ENCODE peak calls at places on chromosomes 13 and 19, in four cellular contexts. R is PC-9, Q is T-helper 17 cell, F is epithelial cell of esophagus. H is an unnamed sample.

GRCh38 chr19:3154957-3155736 is 19.3 kb downstream of the GNA15 start:
- DNase-seq in R (peak; percentile 55), Q (peak; percentile 74), F (peak; percentile 100), H (peak; percentile 84)

GRCh38 chr13:46759861-46760260 is 37.1 kb downstream of the ESD start:
- DNase-seq in R (no peak), Q (no peak), F (peak; percentile 67), H (peak; percentile 6)

GRCh38 chr13:45718063-45718462 is 15.9 kb downstream of the CBY2 start:
- DNase-seq in F (peak; percentile 52), Q (no peak), R (no peak), H (peak; percentile 27)

GRCh38 chr19:13060964-13061927 is 41.4 kb downstream of the LYL1 start:
- DNase-seq in F (peak; percentile 74), Q (peak; percentile 68), R (peak; percentile 74), H (peak; percentile 71)

GRCh38 chr13:51879133-51879532 is 17.4 kb downstream of the CCDC70 start:
- DNase-seq in F (no peak), R (no peak), Q (no peak), H (peak; percentile 11)

GRCh38 chr19:7337380-7338194 is 11.2 kb upstream of the ARHGEF18 start:
- DNase-seq in Q (no peak), R (no peak), F (no peak), H (no peak)

GRCh38 chr13:113945857-113946408 is 27.9 kb downstream of the C13orf46 start:
- DNase-seq in R (no peak), F (no peak), Q (no peak), H (no peak)

GRCh38 chr19:46241676-46242075 is 12.1 kb downstream of the IGFL1 start:
- DNase-seq in Q (no peak), R (no peak), F (no peak), H (no peak)

GRCh38 chr19:48608798-48609263 is 2.3 kb downstream of the SPACA4 start:
- DNase-seq in Q (peak; percentile 44), R (peak; percentile 39), F (peak; percentile 67), H (no peak)

GRCh38 chr19:30202060-30202600 is 170.1 kb upstream of the ZNF536 start:
- DNase-seq in R (no peak), F (no peak), Q (no peak), H (no peak)

GRCh38 chr19:45645068-45645630 is 6.0 kb upstream of the EML2 start:
- DNase-seq in Q (no peak), R (no peak), F (no peak), H (no peak)

GRCh38 chr19:11019824-11020223 is 59.0 kb downstream of the SMARCA4 start:
- DNase-seq in F (no peak), R (no peak), Q (no peak), H (no peak)

GRCh38 chr13:40812724-40813445 is 23.5 kb downstream of the SLC25A15 start:
- DNase-seq in F (peak; percentile 62), R (no peak), Q (no peak), H (peak; percentile 91)

GRCh38 chr19:15424121-15424520 is 5.3 kb upstream of the AKAP8L start:
- DNase-seq in F (no peak), Q (no peak), R (no peak), H (no peak)

GRCh38 chr13:114081761-114082681 is 50.4 kb downstream of the RASA3 start:
- DNase-seq in F (no peak), R (no peak), Q (no peak), H (no peak)

GRCh38 chr19:54518844-54519243 is 16.2 kb downstream of the LAIR2 start:
- DNase-seq in R (no peak), F (peak; percentile 2), Q (no peak), H (peak; percentile 4)

GRCh38 chr13:85798999-85799646 is at the start of gene SLITRK6:
- DNase-seq in F (peak; percentile 98), Q (no peak), R (peak; percentile 50), H (peak; percentile 19)

GRCh38 chr19:41175825-41176734 is 16.9 kb upstream of the CYP2S1 start:
- DNase-seq in Q (no peak), F (peak; percentile 90), R (peak; percentile 90), H (peak; percentile 94)

GRCh38 chr13:40206241-40207109 is 460.0 kb downstream of the FOXO1 start:
- DNase-seq in Q (no peak), F (peak; percentile 99), R (no peak), H (peak; percentile 92)

GRCh38 chr19:1618157-1619093 is 13.2 kb upstream of the UQCR11 start:
- DNase-seq in F (peak; percentile 37), R (peak; percentile 46), Q (no peak), H (peak; percentile 49)

GRCh38 chr19:40778865-40779284 is 828 bp downstream of the RAB4B start:
- DNase-seq in R (no peak), F (no peak), Q (no peak), H (peak; percentile 43)

GRCh38 chr19:18557474-18558201 is at the start of gene KXD1:
- DNase-seq in F (peak; percentile 99), Q (peak; percentile 95), R (peak; percentile 93), H (peak; percentile 99)

GRCh38 chr19:17234911-17235617 is 9.0 kb downstream of the OCEL1 start:
- DNase-seq in Q (peak; percentile 46), R (peak; percentile 31), F (peak; percentile 69), H (peak; percentile 41)

GRCh38 chr13:102401305-102401704 is 543 bp downstream of the FGF14 start:
- DNase-seq in Q (no peak), R (no peak), F (peak; percentile 50), H (peak; percentile 20)

GRCh38 chr19:2663920-2664571 is 38.4 kb downstream of the GNG7 start:
- DNase-seq in Q (no peak), R (no peak), F (no peak), H (peak; percentile 6)

GRCh38 chr19:1163934-1164683 is 10.0 kb downstream of the SBNO2 start:
- DNase-seq in Q (no peak), F (no peak), R (no peak), H (no peak)

GRCh38 chr19:49889687-49890348 is 6.9 kb downstream of the IL4I1 start:
- DNase-seq in R (peak; percentile 74), Q (peak; percentile 71), F (peak; percentile 78), H (peak; percentile 68)

GRCh38 chr19:22606954-22607652 is 27.0 kb upstream of the ZNF492 start:
- DNase-seq in R (no peak), F (no peak), Q (no peak), H (no peak)

GRCh38 chr19:46602392-46603194 is 1.5 kb downstream of the CALM3 start:
- DNase-seq in R (no peak), Q (no peak), F (no peak), H (no peak)

GRCh38 chr19:10292789-10293636 is 3.3 kb downstream of the ICAM5 start:
- DNase-seq in Q (no peak), F (no peak), R (no peak), H (no peak)

GRCh38 chr19:56026769-56027168 is 40.2 kb downstream of the NLRP5 start:
- DNase-seq in R (no peak), Q (no peak), F (no peak), H (no peak)

H was measured in kidney tubule cell.